ENCODE peak calls at places on chromosomes 11 and 22, in eight cellular contexts. One of them, this sample, is unnamed.

GRCh38 chr22:43826142-43827093 is 14.3 kb upstream of the EFCAB6 start:
- DNase-seq in stomach: peak; percentile 41
- DNase-seq in left ventricle myocardium inferior: no peak
- DNase-seq in PC-9: no peak
- DNase-seq in A549: peak; percentile 46
- DNase-seq in Peyer's patch: no peak
- DNase-seq in psoas muscle: no peak
- DNase-seq in brain microvascular endothelial cell: peak; percentile 63
- DNase-seq in this sample: no peak

GRCh38 chr11:109298865-109299264 is 123.1 kb upstream of the C11orf87 start:
- DNase-seq in left ventricle myocardium inferior: no peak
- DNase-seq in A549: no peak
- DNase-seq in stomach: no peak
- DNase-seq in PC-9: no peak
- DNase-seq in Peyer's patch: no peak
- DNase-seq in psoas muscle: no peak
- DNase-seq in brain microvascular endothelial cell: no peak
- DNase-seq in this sample: no peak

GRCh38 chr11:7413961-7414728 is 71.2 kb upstream of the OLFML1 start:
- DNase-seq in Peyer's patch: no peak
- DNase-seq in stomach: no peak
- DNase-seq in A549: no peak
- DNase-seq in psoas muscle: no peak
- DNase-seq in brain microvascular endothelial cell: no peak
- DNase-seq in left ventricle myocardium inferior: no peak
- DNase-seq in PC-9: no peak
- DNase-seq in this sample: no peak

GRCh38 chr11:831132-831864 is 1.5 kb upstream of the CD151 start:
- DNase-seq in PC-9: no peak
- DNase-seq in brain microvascular endothelial cell: no peak
- DNase-seq in psoas muscle: no peak
- DNase-seq in A549: no peak
- DNase-seq in stomach: no peak
- DNase-seq in left ventricle myocardium inferior: no peak
- DNase-seq in Peyer's patch: no peak
- DNase-seq in this sample: no peak

GRCh38 chr11:47179655-47179991 is 2.9 kb upstream of the ARFGAP2 start:
- DNase-seq in psoas muscle: peak; percentile 38
- DNase-seq in A549: peak; percentile 70
- DNase-seq in PC-9: peak; percentile 39
- DNase-seq in Peyer's patch: peak; percentile 24
- DNase-seq in stomach: peak; percentile 40
- DNase-seq in brain microvascular endothelial cell: peak; percentile 25
- DNase-seq in left ventricle myocardium inferior: no peak
- DNase-seq in this sample: no peak

GRCh38 chr11:30107899-30108298 is 91.1 kb upstream of the KCNA4 start:
- DNase-seq in Peyer's patch: no peak
- DNase-seq in PC-9: no peak
- DNase-seq in stomach: no peak
- DNase-seq in A549: peak; percentile 35
- DNase-seq in left ventricle myocardium inferior: no peak
- DNase-seq in psoas muscle: no peak
- DNase-seq in brain microvascular endothelial cell: peak; percentile 69
- DNase-seq in this sample: no peak

GRCh38 chr11:15816270-15816871 is 540.0 kb downstream of the SOX6 start:
- DNase-seq in psoas muscle: no peak
- DNase-seq in A549: no peak
- DNase-seq in Peyer's patch: no peak
- DNase-seq in brain microvascular endothelial cell: peak; percentile 94
- DNase-seq in PC-9: peak; percentile 64
- DNase-seq in left ventricle myocardium inferior: no peak
- DNase-seq in stomach: no peak
- DNase-seq in this sample: no peak

GRCh38 chr11:9574806-9575530 is 1.5 kb downstream of the WEE1 start:
- DNase-seq in PC-9: peak; percentile 46
- DNase-seq in A549: peak; percentile 84
- DNase-seq in psoas muscle: no peak
- DNase-seq in left ventricle myocardium inferior: peak; percentile 30
- DNase-seq in stomach: peak; percentile 44
- DNase-seq in Peyer's patch: peak; percentile 29
- DNase-seq in brain microvascular endothelial cell: peak; percentile 83
- DNase-seq in this sample: no peak

GRCh38 chr11:57379732-57380131 is 1.2 kb downstream of the PRG3 start:
- DNase-seq in Peyer's patch: no peak
- DNase-seq in psoas muscle: no peak
- DNase-seq in A549: peak; percentile 48
- DNase-seq in PC-9: peak; percentile 38
- DNase-seq in stomach: no peak
- DNase-seq in left ventricle myocardium inferior: no peak
- DNase-seq in brain microvascular endothelial cell: no peak
- DNase-seq in this sample: no peak

DNA sequence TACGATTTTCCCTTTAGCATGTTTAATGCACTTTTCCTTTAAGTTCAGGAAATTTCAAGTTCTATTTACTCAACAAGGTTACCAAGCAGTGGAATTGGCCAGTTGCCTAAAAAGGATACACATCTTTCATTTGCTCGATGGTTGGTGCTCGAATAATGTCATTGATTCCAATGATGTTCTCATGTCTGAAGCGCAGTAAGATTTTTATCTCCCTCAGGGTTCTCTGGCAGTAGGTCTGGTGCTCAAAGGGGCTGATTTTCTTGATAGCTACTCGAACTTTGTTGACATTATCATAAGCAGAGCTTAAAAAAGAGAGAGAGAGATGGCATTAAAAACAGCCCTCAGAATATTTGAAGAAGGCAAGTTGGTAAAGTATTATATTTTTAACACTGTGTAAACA is 59.9 kb downstream of the MAPK1 start:
- DNase-seq in brain microvascular endothelial cell: no peak
- DNase-seq in Peyer's patch: no peak
- DNase-seq in psoas muscle: no peak
- DNase-seq in PC-9: no peak
- DNase-seq in stomach: no peak
- DNase-seq in A549: no peak
- DNase-seq in left ventricle myocardium inferior: no peak
- DNase-seq in this sample: no peak
- H3K4me3 ChIP-seq in brain microvascular endothelial cell: no peak overlapping the region
- H3K4me3 ChIP-seq in Peyer's patch: no peak overlapping the region
- H3K4me3 ChIP-seq in psoas muscle: no peak overlapping the region
- H3K4me3 ChIP-seq in PC-9: no peak overlapping the region
- H3K4me3 ChIP-seq in stomach: no peak overlapping the region
- H3K4me3 ChIP-seq in A549: no peak overlapping the region
- H3K4me3 ChIP-seq in left ventricle myocardium inferior: no peak overlapping the region
- H3K4me3 ChIP-seq in this sample: no peak overlapping the region

DNA sequence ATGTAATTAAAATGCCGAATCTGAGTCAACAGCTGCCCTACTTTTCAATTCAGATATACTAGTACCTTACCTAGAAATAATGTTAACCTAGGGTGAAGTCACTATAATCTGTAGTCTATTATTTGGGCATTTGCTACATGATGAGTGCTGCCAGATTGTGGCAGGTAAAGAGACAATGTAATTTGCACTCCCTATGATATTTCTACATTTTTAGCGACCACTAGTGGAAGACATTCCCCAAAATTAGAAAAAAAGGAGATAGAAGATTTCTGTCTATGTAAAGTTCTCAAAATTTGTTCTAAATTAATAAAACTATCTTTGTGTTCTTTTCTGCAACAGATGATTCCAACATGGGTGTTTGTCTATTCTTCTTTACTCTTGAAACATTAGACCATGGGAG is 14.1 kb downstream of the MS4A1 start:
- DNase-seq in stomach: no peak
- DNase-seq in left ventricle myocardium inferior: no peak
- DNase-seq in brain microvascular endothelial cell: no peak
- DNase-seq in psoas muscle: no peak
- DNase-seq in PC-9: no peak
- DNase-seq in A549: no peak
- DNase-seq in Peyer's patch: no peak
- DNase-seq in this sample: no peak
- TF ChIP-seq CTCF in stomach: no peak
- TF ChIP-seq CTCF in left ventricle myocardium inferior: no peak
- TF ChIP-seq CTCF in brain microvascular endothelial cell: no peak
- TF ChIP-seq CTCF in psoas muscle: no peak
- TF ChIP-seq CTCF in PC-9: no peak
- TF ChIP-seq CTCF in A549: no peak
- TF ChIP-seq CTCF in Peyer's patch: no peak
- TF ChIP-seq CTCF in this sample: no peak

GRCh38 chr11:44916316-44916715 is 34.4 kb downstream of the TP53I11 start:
- DNase-seq in brain microvascular endothelial cell: no peak
- DNase-seq in stomach: no peak
- DNase-seq in A549: no peak
- DNase-seq in left ventricle myocardium inferior: no peak
- DNase-seq in PC-9: no peak
- DNase-seq in psoas muscle: no peak
- DNase-seq in Peyer's patch: no peak
- DNase-seq in this sample: no peak
- H3K27ac ChIP-seq in brain microvascular endothelial cell: no peak overlapping the region
- H3K27ac ChIP-seq in stomach: no peak overlapping the region
- H3K27ac ChIP-seq in A549: no peak overlapping the region
- H3K27ac ChIP-seq in left ventricle myocardium inferior: peak overlapping the region; percentile 80
- H3K27ac ChIP-seq in PC-9: no peak overlapping the region
- H3K27ac ChIP-seq in psoas muscle: no peak overlapping the region
- H3K27ac ChIP-seq in Peyer's patch: no peak overlapping the region
- H3K27ac ChIP-seq in this sample: no peak overlapping the region

DNA sequence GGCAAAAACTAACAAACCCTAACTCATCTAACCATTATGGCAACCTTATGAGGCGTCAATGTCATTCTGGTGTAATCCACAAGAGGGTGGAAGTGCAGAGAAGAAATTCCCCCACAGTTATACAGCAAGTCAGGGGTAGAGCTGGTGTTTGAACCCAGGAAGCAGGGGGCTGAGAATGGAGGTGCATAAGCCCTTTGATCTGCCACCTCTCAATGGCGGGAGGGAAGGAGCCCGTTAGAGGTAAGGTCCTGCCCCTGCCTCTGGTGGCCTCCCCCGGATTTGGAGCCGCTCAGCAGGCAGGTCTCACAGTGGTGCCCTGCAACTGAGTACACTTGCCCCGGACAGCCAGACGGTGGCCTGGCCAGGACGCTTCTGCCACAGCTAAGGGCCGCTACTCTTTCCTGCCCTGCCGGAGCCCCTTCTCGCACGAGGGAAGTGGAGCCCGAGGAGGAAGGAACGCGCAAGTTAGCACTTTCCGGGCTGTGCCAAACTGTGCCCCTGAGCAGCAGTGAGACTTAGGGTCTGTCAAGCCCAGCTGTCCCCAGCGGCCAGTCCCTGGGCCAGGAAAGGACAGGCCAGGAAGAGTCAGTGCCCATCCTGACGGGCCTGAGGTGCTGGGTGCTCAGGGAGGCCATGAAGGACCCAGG is 1.1 kb downstream of the FXYD2 start:
- DNase-seq in brain microvascular endothelial cell: peak; percentile 27
- DNase-seq in A549: peak; percentile 25
- DNase-seq in left ventricle myocardium inferior: no peak
- DNase-seq in stomach: no peak
- DNase-seq in psoas muscle: no peak
- DNase-seq in PC-9: no peak
- DNase-seq in Peyer's patch: no peak
- DNase-seq in this sample: no peak
- H3K4me3 ChIP-seq in brain microvascular endothelial cell: no peak overlapping the region
- H3K4me3 ChIP-seq in A549: no peak overlapping the region
- H3K4me3 ChIP-seq in left ventricle myocardium inferior: no peak overlapping the region
- H3K4me3 ChIP-seq in stomach: no peak overlapping the region
- H3K4me3 ChIP-seq in psoas muscle: no peak overlapping the region
- H3K4me3 ChIP-seq in PC-9: no peak overlapping the region
- H3K4me3 ChIP-seq in Peyer's patch: no peak overlapping the region
- H3K4me3 ChIP-seq in this sample: no peak overlapping the region

GRCh38 chr11:2120359-2121100 is 18.7 kb downstream of the IGF2 start:
- DNase-seq in Peyer's patch: no peak
- DNase-seq in stomach: no peak
- DNase-seq in PC-9: no peak
- DNase-seq in psoas muscle: no peak
- DNase-seq in left ventricle myocardium inferior: no peak
- DNase-seq in A549: no peak
- DNase-seq in brain microvascular endothelial cell: no peak
- DNase-seq in this sample: peak; percentile 30
- TF ChIP-seq CTCF in Peyer's patch: no peak
- TF ChIP-seq CTCF in stomach: no peak
- TF ChIP-seq CTCF in PC-9: no peak
- TF ChIP-seq CTCF in psoas muscle: no peak
- TF ChIP-seq CTCF in left ventricle myocardium inferior: no peak
- TF ChIP-seq CTCF in A549: no peak
- TF ChIP-seq CTCF in brain microvascular endothelial cell: no peak
- TF ChIP-seq CTCF in this sample: no peak